ENCODE peak calls at places on chromosomes 5 and 9, in four cellular contexts. Q is WERI-Rb-1, G is astrocyte of the spinal cord, B is stomach. X is an unnamed sample.

GRCh38 chr9:72025956-72026355 is 34.5 kb downstream of the C9orf57 start:
- DNase-seq in Q (no peak), G (peak; percentile 3), B (no peak), X (peak; percentile 96)

GRCh38 chr9:33884856-33885701 is 68.1 kb downstream of the UBE2R2 start:
- DNase-seq in Q (no peak), G (peak; percentile 63), B (peak; percentile 55), X (peak; percentile 13)

GRCh38 chr9:115058684-115059315 is 59.2 kb downstream of the TNC start:
- DNase-seq in Q (no peak), G (peak; percentile 76), B (no peak), X (peak; percentile 85)

GRCh38 chr9:123749580-123750202 is 180.2 kb downstream of the DENND1A start:
- DNase-seq in Q (no peak), G (no peak), B (no peak), X (peak; percentile 30)

GRCh38 chr5:54988817-54989216 is 3.4 kb upstream of the ESM1 start:
- DNase-seq in Q (no peak), G (no peak), B (no peak), X (no peak)

GRCh38 chr9:13141629-13142028 is 137.9 kb downstream of the MPDZ start:
- DNase-seq in Q (no peak), G (peak; percentile 24), B (no peak), X (no peak)

GRCh38 chr5:120055858-120056257 is 408.2 kb upstream of the PRR16 start:
- DNase-seq in Q (peak; percentile 19), G (peak; percentile 68), B (no peak), X (peak; percentile 57)

GRCh38 chr5:75202935-75203334 is 33.7 kb downstream of the ANKRD31 start:
- DNase-seq in Q (no peak), G (no peak), B (no peak), X (peak; percentile 14)

GRCh38 chr5:132747693-132748440 is 641 bp downstream of the CCNI2 start:
- DNase-seq in Q (no peak), G (no peak), B (peak; percentile 46), X (no peak)

GRCh38 chr9:112921549-112921948 is 30.9 kb upstream of the SLC46A2 start:
- DNase-seq in Q (peak; percentile 48), G (peak; percentile 48), B (no peak), X (peak; percentile 68)

GRCh38 chr5:111942661-111943401 is 185.8 kb upstream of the NREP start:
- DNase-seq in Q (no peak), G (peak; percentile 25), B (no peak), X (peak; percentile 77)

GRCh38 chr9:115730845-115731244 is 422.7 kb upstream of the PAPPA start:
- DNase-seq in Q (no peak), G (no peak), B (no peak), X (no peak)

GRCh38 chr9:79111653-79112052 is 460.1 kb upstream of the TLE4 start:
- DNase-seq in Q (no peak), G (no peak), B (no peak), X (no peak)

GRCh38 chr5:149406203-149406978 is 27.3 kb upstream of the IL17B start:
- DNase-seq in Q (no peak), G (peak; percentile 92), B (no peak), X (no peak)

GRCh38 chr9:12702160-12702758 is 9.1 kb downstream of the TYRP1 start:
- DNase-seq in Q (peak; percentile 27), G (peak; percentile 62), B (no peak), X (peak; percentile 70)

GRCh38 chr9:16085167-16085718 is 532.4 kb downstream of the CCDC171 start:
- DNase-seq in Q (no peak), G (no peak), B (no peak), X (no peak)

GRCh38 chr5:122202952-122203351 is 73.6 kb downstream of the ZNF474 start:
- DNase-seq in Q (no peak), G (peak; percentile 56), B (no peak), X (no peak)

GRCh38 chr5:108148715-108149139 is 233.2 kb downstream of the FBXL17 start:
- DNase-seq in Q (no peak), G (peak; percentile 20), B (no peak), X (peak; percentile 24)

GRCh38 chr5:14715481-14715880 is 51.0 kb downstream of the OTULIN start:
- DNase-seq in Q (no peak), G (no peak), B (no peak), X (peak; percentile 57)

GRCh38 chr5:107331312-107331711 is 339.4 kb downstream of the EFNA5 start:
- DNase-seq in Q (no peak), G (no peak), B (no peak), X (no peak)

GRCh38 chr9:13263511-13263910 is 16.0 kb downstream of the MPDZ start:
- DNase-seq in Q (no peak), G (no peak), B (no peak), X (no peak)

GRCh38 chr5:42951847-42952411 is 88.2 kb downstream of the ANXA2R start:
- DNase-seq in Q (no peak), G (peak; percentile 62), B (peak; percentile 31), X (no peak)

GRCh38 chr5:103582364-103582763 is 19.8 kb upstream of the NUDT12 start:
- DNase-seq in Q (peak; percentile 49), G (peak; percentile 55), B (no peak), X (peak; percentile 67)

GRCh38 chr9:38671748-38672147 is 48.2 kb downstream of the FAM240B start:
- DNase-seq in Q (no peak), G (peak; percentile 11), B (no peak), X (no peak)

GRCh38 chr9:134933076-134933659 is 15.5 kb upstream of the FCN1 start:
- DNase-seq in Q (no peak), G (no peak), B (no peak), X (no peak)

GRCh38 chr5:80231243-80231642 is 24.6 kb downstream of the SERINC5 start:
- DNase-seq in Q (no peak), G (peak; percentile 85), B (no peak), X (peak; percentile 24)

GRCh38 chr5:115349001-115349817 is 52.8 kb upstream of the CCDC112 start:
- DNase-seq in Q (no peak), G (peak; percentile 89), B (peak; percentile 36), X (peak; percentile 84)

GRCh38 chr9:101677864-101678263 is 60.6 kb downstream of the GRIN3A start:
- DNase-seq in Q (no peak), G (no peak), B (no peak), X (no peak)

GRCh38 chr5:39691136-39691535 is 266.4 kb upstream of the DAB2 start:
- DNase-seq in Q (no peak), G (no peak), B (no peak), X (no peak)

GRCh38 chr5:39696672-39697398 is 272.1 kb upstream of the DAB2 start:
- DNase-seq in Q (no peak), G (peak; percentile 7), B (no peak), X (no peak)

GRCh38 chr5:39697891-39698290 is 273.1 kb upstream of the DAB2 start:
- DNase-seq in Q (no peak), G (no peak), B (no peak), X (no peak)

GRCh38 chr5:39689919-39690318 is 265.1 kb upstream of the DAB2 start:
- DNase-seq in Q (no peak), G (no peak), B (no peak), X (no peak)

DNA sequence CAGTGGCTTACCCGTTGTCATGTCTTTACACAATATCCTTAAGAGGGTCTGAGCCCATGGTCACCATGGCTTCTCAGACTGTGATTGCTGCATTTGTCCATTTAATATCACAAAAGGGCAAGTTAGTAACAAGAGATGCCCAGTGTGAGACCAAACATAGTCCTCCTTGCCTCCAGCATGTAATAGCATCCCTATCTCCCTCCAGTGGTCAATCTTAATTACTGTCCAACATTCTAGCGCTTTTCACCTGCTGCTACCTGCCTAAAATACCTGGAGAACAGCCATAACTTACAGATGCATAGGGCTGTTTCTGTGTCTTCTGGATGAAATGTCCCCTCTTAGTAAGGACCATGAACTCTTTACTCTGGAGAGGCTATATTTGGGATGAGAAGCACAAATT is 267.2 kb upstream of the DAB2 start:
- DNase-seq in Q (no peak), G (no peak), B (no peak), X (peak; percentile 45)
- TF ChIP-seq CTCF in Q (peak; percentile 34), G (no peak), B (no peak), X (peak; percentile 47)

GRCh38 chr9:131872006-131872405 is 132.1 kb upstream of the RAPGEF1 start:
- DNase-seq in Q (peak; percentile 45), G (no peak), B (no peak), X (no peak)
- TF ChIP-seq CTCF in Q (peak; percentile 90), G (peak; percentile 35), B (no peak), X (peak; percentile 14)

DNA sequence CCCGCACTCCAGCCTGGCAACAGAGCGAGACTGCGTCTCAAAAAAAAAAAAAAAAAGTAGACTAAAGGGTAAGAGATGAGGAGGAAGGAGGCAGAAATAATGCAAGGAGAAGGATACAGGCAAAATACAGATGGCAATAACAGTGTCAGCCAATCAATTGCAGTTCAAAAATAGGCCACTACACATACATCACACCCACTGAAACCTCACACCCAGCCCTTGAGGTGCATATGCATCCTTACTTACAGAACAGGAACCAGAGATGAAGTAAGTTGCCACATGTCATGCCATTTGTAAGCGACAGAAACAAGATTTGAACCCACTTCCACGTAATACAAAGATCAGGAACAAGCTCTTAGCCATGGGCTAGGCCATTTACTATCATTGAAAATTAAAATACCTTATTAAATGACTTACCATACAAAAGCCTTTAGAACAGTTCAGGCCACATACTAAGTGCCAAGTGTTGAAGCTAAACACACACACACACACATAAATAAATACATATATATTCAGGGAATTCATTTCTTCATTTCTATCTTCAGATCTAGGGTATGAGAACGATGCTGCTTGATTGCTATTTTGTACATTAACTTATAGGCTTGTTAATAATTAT is 98.4 kb downstream of the FNBP1 start:
- DNase-seq in Q (no peak), G (no peak), B (no peak), X (peak; percentile 15)
- TF ChIP-seq CTCF in Q (peak; percentile 4), G (no peak), B (no peak), X (no peak)

GRCh38 chr5:96343094-96343493 is 90.0 kb downstream of the PCSK1 start:
- DNase-seq in Q (no peak), G (no peak), B (no peak), X (no peak)

GRCh38 chr5:96347502-96348292 is 85.4 kb downstream of the PCSK1 start:
- DNase-seq in Q (no peak), G (no peak), B (no peak), X (no peak)

GRCh38 chr5:96348536-96348935 is 84.5 kb downstream of the PCSK1 start:
- DNase-seq in Q (peak; percentile 54), G (no peak), B (no peak), X (no peak)

GRCh38 chr5:96342581-96342980 is 90.5 kb downstream of the PCSK1 start:
- DNase-seq in Q (no peak), G (no peak), B (no peak), X (peak; percentile 46)

DNA sequence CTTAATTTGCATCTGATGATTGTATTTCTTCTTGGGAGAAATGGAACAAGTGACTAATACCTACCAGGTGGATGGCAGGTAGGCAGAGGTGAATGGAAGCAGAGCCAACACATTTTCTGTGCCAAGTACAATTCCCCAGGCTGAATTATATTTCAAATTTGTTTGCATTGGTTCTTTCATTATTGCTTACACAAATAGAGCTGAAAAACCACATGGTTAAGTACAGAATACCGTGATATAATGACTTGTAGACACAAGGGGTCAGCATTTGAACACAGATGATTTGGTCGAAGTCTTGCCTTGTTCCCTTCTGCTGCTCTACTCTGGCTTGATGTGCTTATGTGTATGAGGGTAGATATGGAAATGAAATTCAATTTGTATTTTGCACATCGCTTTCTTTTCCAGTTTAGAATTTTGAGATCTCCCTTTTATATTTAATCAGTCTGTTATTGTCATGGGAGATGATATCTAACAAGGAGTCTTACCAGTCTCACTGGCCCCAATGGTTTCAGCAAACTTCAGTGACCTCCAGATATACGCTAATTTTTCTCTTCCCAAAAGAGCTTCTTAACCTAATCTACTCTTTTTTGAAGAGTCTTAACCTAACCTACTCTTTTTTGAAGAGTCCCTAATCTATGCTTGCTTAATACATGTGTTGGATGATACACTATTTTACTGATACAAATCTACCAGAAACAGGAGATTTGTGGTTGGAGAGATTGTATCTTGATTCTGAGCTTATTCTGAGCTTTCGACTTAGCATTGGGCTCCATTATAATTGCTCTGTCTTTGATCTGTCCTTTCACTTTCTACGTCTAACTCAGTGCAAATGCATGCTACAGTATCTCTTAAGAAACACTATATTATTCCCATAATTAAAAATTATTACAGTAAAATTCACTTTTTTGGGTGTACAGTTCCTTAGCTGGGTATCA is 88.1 kb downstream of the PCSK1 start:
- DNase-seq in Q (peak; percentile 22), G (peak; percentile 81), B (peak; percentile 73), X (peak; percentile 76)
- TF ChIP-seq CTCF in Q (peak; percentile 57), G (peak; percentile 50), B (peak; percentile 21), X (peak; percentile 63)

X was measured in epithelial cell of esophagus.